ENCODE peak calls at places on chromosomes 5 and 9, in ten cellular contexts. J is HFFc6, M is cardiac muscle cell, D is neural progenitor cell, S is osteoblast, E is tibial artery, B is mesothelial cell of epicardium, Z is K562, A is kidney epithelial cell, N is astrocyte of the cerebellum. F is an unnamed sample.

GRCh38 chr9:127963041-127963358 is 17.8 kb downstream of the EEIG1 start:
- DNase-seq in J (no peak), A (no peak), B (no peak), D (no peak), Z (no peak), E (no peak), S (no peak), N (no peak), M (no peak), F (no peak)

GRCh38 chr9:103802068-103802467 is 292.0 kb upstream of the SMC2 start:
- DNase-seq in M (peak; percentile 1), J (no peak), A (no peak), D (no peak), N (no peak), B (no peak), E (no peak), Z (no peak), S (no peak), F (no peak)

GRCh38 chr5:143801251-143801650 is 10.7 kb upstream of the HMHB1 start:
- DNase-seq in Z (no peak), M (no peak), B (no peak), S (no peak), D (no peak), A (no peak), N (no peak), E (no peak), J (no peak), F (no peak)

GRCh38 chr9:98172604-98173003 is 19.8 kb downstream of the CORO2A start:
- DNase-seq in Z (no peak), D (peak; percentile 47), A (no peak), M (no peak), J (no peak), N (no peak), B (no peak), E (no peak), S (peak; percentile 77), F (no peak)

GRCh38 chr5:147578228-147579024 is 68.6 kb upstream of the DPYSL3 start:
- DNase-seq in S (peak; percentile 19), E (no peak), A (no peak), B (no peak), N (no peak), D (peak; percentile 68), M (peak; percentile 82), Z (peak; percentile 10), J (peak; percentile 74), F (no peak)

GRCh38 chr9:137172907-137173794 is 1.3 kb upstream of the TMEM210 start:
- DNase-seq in Z (no peak), J (no peak), D (no peak), E (no peak), N (no peak), M (no peak), S (peak; percentile 95), A (no peak), B (no peak), F (no peak)

GRCh38 chr5:54774281-54775171 is 210.9 kb downstream of the ESM1 start:
- DNase-seq in D (no peak), A (no peak), S (no peak), E (peak; percentile 95), Z (no peak), M (peak; percentile 60), B (no peak), N (no peak), J (no peak), F (peak; percentile 59)

GRCh38 chr5:33270671-33271070 is 170.1 kb upstream of the TARS1 start:
- DNase-seq in E (no peak), Z (no peak), M (no peak), S (no peak), D (no peak), A (no peak), N (no peak), J (no peak), B (no peak), F (no peak)

GRCh38 chr9:114409103-114409780 is 21.5 kb upstream of the AKNA start:
- DNase-seq in B (no peak), E (no peak), S (peak; percentile 75), Z (no peak), A (no peak), N (no peak), M (peak; percentile 36), J (peak; percentile 90), D (no peak), F (no peak)

DNA sequence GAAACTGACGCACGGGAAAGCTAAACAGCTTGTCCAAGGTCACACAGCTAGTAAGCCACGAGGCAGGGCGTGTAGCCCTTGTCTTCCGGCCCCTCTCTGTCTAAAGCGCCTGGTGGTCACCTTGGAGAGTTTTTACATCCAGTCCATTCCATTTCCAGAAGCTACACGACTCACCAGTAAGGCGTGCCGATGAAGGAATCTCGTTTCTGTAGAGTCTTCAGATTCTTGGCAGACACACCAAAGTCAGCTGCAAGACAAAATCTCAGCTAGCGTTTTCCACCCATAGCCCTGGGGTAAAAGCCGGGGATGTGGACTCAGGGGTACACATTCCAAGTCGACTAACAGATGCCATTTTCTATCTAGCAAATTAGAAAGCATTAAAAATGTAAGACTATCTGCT is 80.4 kb downstream of the STK10 start:
- DNase-seq in N (peak; percentile 78), S (peak; percentile 94), E (no peak), A (no peak), B (peak; percentile 49), J (peak; percentile 97), D (no peak), Z (no peak), M (peak; percentile 86), F (no peak)
- TF ChIP-seq CTCF in N (no peak), S (no peak), E (no peak), A (no peak), B (no peak), J (no peak), D (no peak), Z (no peak), M (no peak), F (no peak)

GRCh38 chr9:38388283-38389223 is 3.9 kb upstream of the ALDH1B1 start:
- DNase-seq in B (no peak), Z (no peak), N (no peak), D (no peak), M (peak; percentile 60), E (peak; percentile 83), J (no peak), A (no peak), S (no peak), F (peak; percentile 27)

GRCh38 chr9:38390442-38390841 is 2.1 kb upstream of the ALDH1B1 start:
- DNase-seq in J (no peak), N (no peak), E (no peak), S (no peak), D (no peak), A (no peak), Z (peak; percentile 28), B (no peak), M (no peak), F (no peak)

GRCh38 chr9:38390851-38391250 is 1.7 kb upstream of the ALDH1B1 start:
- DNase-seq in J (no peak), S (no peak), A (no peak), D (no peak), N (no peak), M (no peak), Z (no peak), E (no peak), B (no peak), F (no peak)

GRCh38 chr9:38387751-38388150 is 4.8 kb upstream of the ALDH1B1 start:
- DNase-seq in S (no peak), Z (no peak), D (no peak), N (no peak), E (peak; percentile 45), M (no peak), J (no peak), A (no peak), B (no peak), F (no peak)

DNA sequence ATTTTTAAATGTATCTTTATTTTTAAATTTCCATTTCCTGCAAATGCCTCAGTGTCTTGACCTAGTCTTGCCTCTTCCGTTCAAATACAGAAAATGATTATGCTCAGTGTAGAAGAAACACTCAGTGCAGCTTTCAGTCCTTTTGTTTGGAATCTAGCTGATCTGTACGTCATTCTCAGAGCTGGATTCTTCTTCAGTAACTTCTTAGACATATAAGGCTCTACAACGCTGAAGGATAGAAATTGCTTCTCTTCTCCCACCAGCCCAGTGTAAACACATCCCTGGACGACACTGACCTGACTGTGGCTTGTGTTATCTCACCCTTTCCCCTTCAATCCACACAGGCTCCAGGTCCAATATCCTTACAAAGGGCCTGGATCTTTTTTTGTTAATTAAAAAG is 3.2 kb upstream of the ALDH1B1 start:
- DNase-seq in D (no peak), N (no peak), B (no peak), S (no peak), M (peak; percentile 35), A (no peak), E (peak; percentile 16), Z (no peak), J (no peak), F (no peak)
- TF ChIP-seq CTCF in D (no peak), N (no peak), B (no peak), S (no peak), M (no peak), A (no peak), E (no peak), Z (no peak), J (no peak), F (no peak)

DNA sequence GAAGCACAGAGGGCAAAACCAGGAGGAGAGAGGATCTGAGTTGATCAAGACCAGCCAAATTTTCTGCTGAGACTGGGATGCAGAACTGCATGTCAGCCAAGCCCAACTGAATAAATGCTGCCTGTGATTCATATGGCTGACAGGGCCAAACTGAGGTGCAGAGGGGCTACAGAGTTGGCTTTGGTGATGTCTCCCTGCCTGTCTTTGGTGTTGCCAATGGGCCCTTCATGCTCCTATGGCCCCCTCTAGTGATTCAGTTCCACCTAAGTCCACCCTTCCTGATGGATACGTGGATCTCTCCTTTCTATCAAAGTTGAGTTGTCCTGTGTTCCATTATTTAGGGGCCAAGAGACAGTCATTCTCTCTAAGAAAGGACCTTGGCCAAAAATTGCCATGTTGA is 163.6 kb upstream of the TLE4 start:
- DNase-seq in N (no peak), E (no peak), Z (no peak), B (no peak), D (no peak), S (no peak), A (no peak), M (no peak), J (peak; percentile 5), F (no peak)
- TF ChIP-seq CTCF in N (no peak), E (no peak), Z (no peak), B (no peak), D (peak; percentile 22), S (no peak), A (no peak), M (no peak), J (peak; percentile 18), F (no peak)

DNA sequence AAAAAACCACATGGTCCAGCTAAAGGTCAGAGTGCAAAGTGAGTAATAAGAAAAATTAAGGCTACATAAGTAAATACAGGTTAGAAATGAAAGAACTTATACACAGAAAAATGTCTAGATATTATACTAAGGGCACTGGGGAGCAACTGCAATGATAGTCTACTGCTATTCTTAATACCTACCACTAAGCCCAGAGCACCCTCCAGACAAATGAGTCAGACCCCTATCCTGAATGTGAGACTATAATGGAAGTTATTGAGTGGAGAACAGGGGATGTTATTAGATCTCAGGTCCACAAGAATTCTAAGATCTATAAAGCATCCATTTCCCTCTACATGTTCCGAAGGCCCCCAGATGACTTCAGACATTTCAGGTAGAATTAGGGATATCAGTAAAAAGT is 438.3 kb downstream of the PRELID2 start:
- DNase-seq in A (no peak), E (no peak), M (no peak), S (peak; percentile 14), N (no peak), J (no peak), D (no peak), B (no peak), Z (no peak), F (no peak)
- TF ChIP-seq CTCF in A (no peak), E (no peak), M (no peak), S (no peak), N (no peak), J (no peak), D (no peak), B (no peak), Z (no peak), F (no peak)